ENCODE peak calls at places on chromosome 22, in five cellular contexts. One of them, this sample, is unnamed.

GRCh38 chr22:32992821-32993220 is 65.4 kb downstream of the SYN3 start:
- DNase-seq in stimulated activated CD8-positive, alpha-beta memory T cell treated with anti-CD3 and anti-CD28 coated beads, Interleukin-12 subunit alpha, Interleukin-12 subunit beta, amount 100 ng/mL, for 4 hours: no peak
- DNase-seq in nephron progenitor cell: no peak
- DNase-seq in bronchial epithelial cell: no peak
- DNase-seq in suprapubic skin: no peak
- DNase-seq in this sample: no peak

GRCh38 chr22:35312198-35313059 is 12.7 kb downstream of the TOM1 start:
- DNase-seq in suprapubic skin: peak; percentile 69
- DNase-seq in bronchial epithelial cell: peak; percentile 65
- DNase-seq in nephron progenitor cell: no peak
- DNase-seq in stimulated activated CD8-positive, alpha-beta memory T cell treated with anti-CD3 and anti-CD28 coated beads, Interleukin-12 subunit alpha, Interleukin-12 subunit beta, amount 100 ng/mL, for 4 hours: no peak
- DNase-seq in this sample: no peak

GRCh38 chr22:22245935-22246525 is 1.4 kb downstream of the VPREB1 start:
- DNase-seq in suprapubic skin: no peak
- DNase-seq in bronchial epithelial cell: no peak
- DNase-seq in stimulated activated CD8-positive, alpha-beta memory T cell treated with anti-CD3 and anti-CD28 coated beads, Interleukin-12 subunit alpha, Interleukin-12 subunit beta, amount 100 ng/mL, for 4 hours: no peak
- DNase-seq in nephron progenitor cell: no peak
- DNase-seq in this sample: no peak

GRCh38 chr22:28547132-28547842 is 132.4 kb downstream of the TTC28 start:
- DNase-seq in nephron progenitor cell: no peak
- DNase-seq in suprapubic skin: no peak
- DNase-seq in stimulated activated CD8-positive, alpha-beta memory T cell treated with anti-CD3 and anti-CD28 coated beads, Interleukin-12 subunit alpha, Interleukin-12 subunit beta, amount 100 ng/mL, for 4 hours: no peak
- DNase-seq in bronchial epithelial cell: peak; percentile 51
- DNase-seq in this sample: no peak

GRCh38 chr22:35498026-35498425 is 42.6 kb upstream of the RASD2 start:
- DNase-seq in bronchial epithelial cell: no peak
- DNase-seq in nephron progenitor cell: no peak
- DNase-seq in suprapubic skin: no peak
- DNase-seq in stimulated activated CD8-positive, alpha-beta memory T cell treated with anti-CD3 and anti-CD28 coated beads, Interleukin-12 subunit alpha, Interleukin-12 subunit beta, amount 100 ng/mL, for 4 hours: no peak
- DNase-seq in this sample: no peak

GRCh38 chr22:22655452-22656108 is 11.2 kb downstream of the GGTLC2 start:
- DNase-seq in suprapubic skin: no peak
- DNase-seq in nephron progenitor cell: no peak
- DNase-seq in bronchial epithelial cell: no peak
- DNase-seq in stimulated activated CD8-positive, alpha-beta memory T cell treated with anti-CD3 and anti-CD28 coated beads, Interleukin-12 subunit alpha, Interleukin-12 subunit beta, amount 100 ng/mL, for 4 hours: no peak
- DNase-seq in this sample: no peak

GRCh38 chr22:50730013-50730891 is 7.8 kb upstream of the ACR start:
- DNase-seq in bronchial epithelial cell: no peak
- DNase-seq in suprapubic skin: peak; percentile 60
- DNase-seq in nephron progenitor cell: no peak
- DNase-seq in stimulated activated CD8-positive, alpha-beta memory T cell treated with anti-CD3 and anti-CD28 coated beads, Interleukin-12 subunit alpha, Interleukin-12 subunit beta, amount 100 ng/mL, for 4 hours: no peak
- DNase-seq in this sample: peak; percentile 84

GRCh38 chr22:27641049-27641790 is 160.3 kb downstream of the MN1 start:
- DNase-seq in stimulated activated CD8-positive, alpha-beta memory T cell treated with anti-CD3 and anti-CD28 coated beads, Interleukin-12 subunit alpha, Interleukin-12 subunit beta, amount 100 ng/mL, for 4 hours: no peak
- DNase-seq in suprapubic skin: no peak
- DNase-seq in bronchial epithelial cell: peak; percentile 96
- DNase-seq in nephron progenitor cell: no peak
- DNase-seq in this sample: no peak

GRCh38 chr22:27627444-27627833 is 174.1 kb downstream of the MN1 start:
- DNase-seq in nephron progenitor cell: no peak
- DNase-seq in stimulated activated CD8-positive, alpha-beta memory T cell treated with anti-CD3 and anti-CD28 coated beads, Interleukin-12 subunit alpha, Interleukin-12 subunit beta, amount 100 ng/mL, for 4 hours: no peak
- DNase-seq in bronchial epithelial cell: no peak
- DNase-seq in suprapubic skin: no peak
- DNase-seq in this sample: no peak

GRCh38 chr22:22955866-22956535 is 68.4 kb downstream of the IGLL5 start:
- DNase-seq in nephron progenitor cell: peak; percentile 73
- DNase-seq in suprapubic skin: no peak
- DNase-seq in bronchial epithelial cell: peak; percentile 46
- DNase-seq in stimulated activated CD8-positive, alpha-beta memory T cell treated with anti-CD3 and anti-CD28 coated beads, Interleukin-12 subunit alpha, Interleukin-12 subunit beta, amount 100 ng/mL, for 4 hours: peak; percentile 38
- DNase-seq in this sample: no peak

GRCh38 chr22:25509391-25509791 is 55.1 kb upstream of the GRK3 start:
- DNase-seq in nephron progenitor cell: no peak
- DNase-seq in stimulated activated CD8-positive, alpha-beta memory T cell treated with anti-CD3 and anti-CD28 coated beads, Interleukin-12 subunit alpha, Interleukin-12 subunit beta, amount 100 ng/mL, for 4 hours: no peak
- DNase-seq in bronchial epithelial cell: peak; percentile 12
- DNase-seq in suprapubic skin: no peak
- DNase-seq in this sample: no peak

GRCh38 chr22:23457586-23457985 is 122.5 kb downstream of the IGLL1 start:
- DNase-seq in suprapubic skin: no peak
- DNase-seq in bronchial epithelial cell: no peak
- DNase-seq in nephron progenitor cell: no peak
- DNase-seq in stimulated activated CD8-positive, alpha-beta memory T cell treated with anti-CD3 and anti-CD28 coated beads, Interleukin-12 subunit alpha, Interleukin-12 subunit beta, amount 100 ng/mL, for 4 hours: no peak
- DNase-seq in this sample: no peak

GRCh38 chr22:39214383-39215069 is 30.3 kb downstream of the PDGFB start:
- DNase-seq in suprapubic skin: peak; percentile 53
- DNase-seq in stimulated activated CD8-positive, alpha-beta memory T cell treated with anti-CD3 and anti-CD28 coated beads, Interleukin-12 subunit alpha, Interleukin-12 subunit beta, amount 100 ng/mL, for 4 hours: no peak
- DNase-seq in nephron progenitor cell: no peak
- DNase-seq in bronchial epithelial cell: peak; percentile 93
- DNase-seq in this sample: peak; percentile 26

GRCh38 chr22:47355776-47356432 is 593.5 kb downstream of the TBC1D22A start:
- DNase-seq in nephron progenitor cell: no peak
- DNase-seq in bronchial epithelial cell: no peak
- DNase-seq in stimulated activated CD8-positive, alpha-beta memory T cell treated with anti-CD3 and anti-CD28 coated beads, Interleukin-12 subunit alpha, Interleukin-12 subunit beta, amount 100 ng/mL, for 4 hours: no peak
- DNase-seq in suprapubic skin: peak; percentile 41
- DNase-seq in this sample: no peak

GRCh38 chr22:47423861-47424820 is 661.7 kb downstream of the TBC1D22A start:
- DNase-seq in nephron progenitor cell: no peak
- DNase-seq in bronchial epithelial cell: no peak
- DNase-seq in suprapubic skin: no peak
- DNase-seq in stimulated activated CD8-positive, alpha-beta memory T cell treated with anti-CD3 and anti-CD28 coated beads, Interleukin-12 subunit alpha, Interleukin-12 subunit beta, amount 100 ng/mL, for 4 hours: no peak
- DNase-seq in this sample: no peak

GRCh38 chr22:46990937-46991520 is 228.6 kb downstream of the TBC1D22A start:
- DNase-seq in nephron progenitor cell: no peak
- DNase-seq in bronchial epithelial cell: no peak
- DNase-seq in stimulated activated CD8-positive, alpha-beta memory T cell treated with anti-CD3 and anti-CD28 coated beads, Interleukin-12 subunit alpha, Interleukin-12 subunit beta, amount 100 ng/mL, for 4 hours: no peak
- DNase-seq in suprapubic skin: no peak
- DNase-seq in this sample: no peak

GRCh38 chr22:46354176-46354992 is 18.9 kb downstream of the TRMU start:
- DNase-seq in bronchial epithelial cell: no peak
- DNase-seq in nephron progenitor cell: no peak
- DNase-seq in suprapubic skin: no peak
- DNase-seq in stimulated activated CD8-positive, alpha-beta memory T cell treated with anti-CD3 and anti-CD28 coated beads, Interleukin-12 subunit alpha, Interleukin-12 subunit beta, amount 100 ng/mL, for 4 hours: no peak
- DNase-seq in this sample: peak; percentile 68

GRCh38 chr22:43412808-43413785 is 1.3 kb downstream of the MPPED1 start:
- DNase-seq in nephron progenitor cell: no peak
- DNase-seq in stimulated activated CD8-positive, alpha-beta memory T cell treated with anti-CD3 and anti-CD28 coated beads, Interleukin-12 subunit alpha, Interleukin-12 subunit beta, amount 100 ng/mL, for 4 hours: no peak
- DNase-seq in suprapubic skin: no peak
- DNase-seq in bronchial epithelial cell: no peak
- DNase-seq in this sample: peak; percentile 44

GRCh38 chr22:40606306-40606705 is 30.2 kb downstream of the MRTFA start:
- DNase-seq in bronchial epithelial cell: no peak
- DNase-seq in suprapubic skin: no peak
- DNase-seq in stimulated activated CD8-positive, alpha-beta memory T cell treated with anti-CD3 and anti-CD28 coated beads, Interleukin-12 subunit alpha, Interleukin-12 subunit beta, amount 100 ng/mL, for 4 hours: no peak
- DNase-seq in nephron progenitor cell: no peak
- DNase-seq in this sample: no peak

GRCh38 chr22:40404251-40405177 is 34.1 kb downstream of the SGSM3 start:
- DNase-seq in bronchial epithelial cell: no peak
- DNase-seq in stimulated activated CD8-positive, alpha-beta memory T cell treated with anti-CD3 and anti-CD28 coated beads, Interleukin-12 subunit alpha, Interleukin-12 subunit beta, amount 100 ng/mL, for 4 hours: no peak
- DNase-seq in suprapubic skin: no peak
- DNase-seq in nephron progenitor cell: no peak
- DNase-seq in this sample: peak; percentile 61

GRCh38 chr22:19504900-19505734 is 19.1 kb downstream of the CLDN5 start:
- DNase-seq in nephron progenitor cell: no peak
- DNase-seq in suprapubic skin: no peak
- DNase-seq in bronchial epithelial cell: no peak
- DNase-seq in stimulated activated CD8-positive, alpha-beta memory T cell treated with anti-CD3 and anti-CD28 coated beads, Interleukin-12 subunit alpha, Interleukin-12 subunit beta, amount 100 ng/mL, for 4 hours: no peak
- DNase-seq in this sample: no peak

GRCh38 chr22:32905400-32905799 is 103.9 kb downstream of the TIMP3 start:
- DNase-seq in nephron progenitor cell: no peak
- DNase-seq in bronchial epithelial cell: no peak
- DNase-seq in suprapubic skin: no peak
- DNase-seq in stimulated activated CD8-positive, alpha-beta memory T cell treated with anti-CD3 and anti-CD28 coated beads, Interleukin-12 subunit alpha, Interleukin-12 subunit beta, amount 100 ng/mL, for 4 hours: no peak
- DNase-seq in this sample: no peak

GRCh38 chr22:44431256-44431655 is 66.8 kb downstream of the RTL6 start:
- DNase-seq in bronchial epithelial cell: no peak
- DNase-seq in stimulated activated CD8-positive, alpha-beta memory T cell treated with anti-CD3 and anti-CD28 coated beads, Interleukin-12 subunit alpha, Interleukin-12 subunit beta, amount 100 ng/mL, for 4 hours: no peak
- DNase-seq in suprapubic skin: no peak
- DNase-seq in nephron progenitor cell: no peak
- DNase-seq in this sample: no peak

GRCh38 chr22:35956850-35957249 is 71.8 kb downstream of the RBFOX2 start:
- DNase-seq in suprapubic skin: no peak
- DNase-seq in nephron progenitor cell: no peak
- DNase-seq in stimulated activated CD8-positive, alpha-beta memory T cell treated with anti-CD3 and anti-CD28 coated beads, Interleukin-12 subunit alpha, Interleukin-12 subunit beta, amount 100 ng/mL, for 4 hours: no peak
- DNase-seq in bronchial epithelial cell: no peak
- DNase-seq in this sample: no peak

GRCh38 chr22:28002863-28003565 is 84.0 kb upstream of the PITPNB start:
- DNase-seq in stimulated activated CD8-positive, alpha-beta memory T cell treated with anti-CD3 and anti-CD28 coated beads, Interleukin-12 subunit alpha, Interleukin-12 subunit beta, amount 100 ng/mL, for 4 hours: no peak
- DNase-seq in suprapubic skin: no peak
- DNase-seq in bronchial epithelial cell: peak; percentile 62
- DNase-seq in nephron progenitor cell: no peak
- DNase-seq in this sample: no peak

GRCh38 chr22:42547562-42547961 is 6.2 kb upstream of the SERHL2 start:
- DNase-seq in stimulated activated CD8-positive, alpha-beta memory T cell treated with anti-CD3 and anti-CD28 coated beads, Interleukin-12 subunit alpha, Interleukin-12 subunit beta, amount 100 ng/mL, for 4 hours: no peak
- DNase-seq in bronchial epithelial cell: no peak
- DNase-seq in nephron progenitor cell: no peak
- DNase-seq in suprapubic skin: no peak
- DNase-seq in this sample: no peak

GRCh38 chr22:46508391-46508999 is 28.9 kb downstream of the CELSR1 start:
- DNase-seq in nephron progenitor cell: no peak
- DNase-seq in suprapubic skin: no peak
- DNase-seq in stimulated activated CD8-positive, alpha-beta memory T cell treated with anti-CD3 and anti-CD28 coated beads, Interleukin-12 subunit alpha, Interleukin-12 subunit beta, amount 100 ng/mL, for 4 hours: no peak
- DNase-seq in bronchial epithelial cell: no peak
- DNase-seq in this sample: no peak

GRCh38 chr22:44541671-44542319 is 43.8 kb upstream of the RTL6 start:
- DNase-seq in nephron progenitor cell: no peak
- DNase-seq in bronchial epithelial cell: no peak
- DNase-seq in stimulated activated CD8-positive, alpha-beta memory T cell treated with anti-CD3 and anti-CD28 coated beads, Interleukin-12 subunit alpha, Interleukin-12 subunit beta, amount 100 ng/mL, for 4 hours: no peak
- DNase-seq in suprapubic skin: no peak
- DNase-seq in this sample: no peak

GRCh38 chr22:35539910-35540599 is 576 bp upstream of the RASD2 start:
- DNase-seq in suprapubic skin: no peak
- DNase-seq in nephron progenitor cell: peak; percentile 88
- DNase-seq in bronchial epithelial cell: no peak
- DNase-seq in stimulated activated CD8-positive, alpha-beta memory T cell treated with anti-CD3 and anti-CD28 coated beads, Interleukin-12 subunit alpha, Interleukin-12 subunit beta, amount 100 ng/mL, for 4 hours: peak; percentile 62
- DNase-seq in this sample: peak; percentile 95

GRCh38 chr22:49186756-49187155 is 640.9 kb downstream of the BRD1 start:
- DNase-seq in nephron progenitor cell: no peak
- DNase-seq in suprapubic skin: no peak
- DNase-seq in stimulated activated CD8-positive, alpha-beta memory T cell treated with anti-CD3 and anti-CD28 coated beads, Interleukin-12 subunit alpha, Interleukin-12 subunit beta, amount 100 ng/mL, for 4 hours: no peak
- DNase-seq in bronchial epithelial cell: no peak
- DNase-seq in this sample: no peak

GRCh38 chr22:24325105-24325757 is 54.6 kb downstream of the SPECC1L start:
- DNase-seq in nephron progenitor cell: no peak
- DNase-seq in bronchial epithelial cell: peak; percentile 56
- DNase-seq in stimulated activated CD8-positive, alpha-beta memory T cell treated with anti-CD3 and anti-CD28 coated beads, Interleukin-12 subunit alpha, Interleukin-12 subunit beta, amount 100 ng/mL, for 4 hours: no peak
- DNase-seq in suprapubic skin: no peak
- DNase-seq in this sample: no peak

GRCh38 chr22:44620129-44620840 is 81.7 kb upstream of the PRR5 start:
- DNase-seq in bronchial epithelial cell: peak; percentile 17
- DNase-seq in stimulated activated CD8-positive, alpha-beta memory T cell treated with anti-CD3 and anti-CD28 coated beads, Interleukin-12 subunit alpha, Interleukin-12 subunit beta, amount 100 ng/mL, for 4 hours: peak; percentile 65
- DNase-seq in suprapubic skin: peak; percentile 87
- DNase-seq in nephron progenitor cell: peak; percentile 80
- DNase-seq in this sample: peak; percentile 50

GRCh38 chr22:27125539-27125938 is 468.2 kb downstream of the MIAT start:
- DNase-seq in nephron progenitor cell: no peak
- DNase-seq in suprapubic skin: no peak
- DNase-seq in stimulated activated CD8-positive, alpha-beta memory T cell treated with anti-CD3 and anti-CD28 coated beads, Interleukin-12 subunit alpha, Interleukin-12 subunit beta, amount 100 ng/mL, for 4 hours: no peak
- DNase-seq in bronchial epithelial cell: peak; percentile 68
- DNase-seq in this sample: no peak

GRCh38 chr22:40898850-40899357 is 37.0 kb upstream of the DNAJB7 start:
- DNase-seq in nephron progenitor cell: no peak
- DNase-seq in suprapubic skin: no peak
- DNase-seq in stimulated activated CD8-positive, alpha-beta memory T cell treated with anti-CD3 and anti-CD28 coated beads, Interleukin-12 subunit alpha, Interleukin-12 subunit beta, amount 100 ng/mL, for 4 hours: no peak
- DNase-seq in bronchial epithelial cell: peak; percentile 62
- DNase-seq in this sample: no peak

GRCh38 chr22:35306350-35306967 is 6.8 kb downstream of the TOM1 start:
- DNase-seq in suprapubic skin: no peak
- DNase-seq in nephron progenitor cell: peak; percentile 33
- DNase-seq in bronchial epithelial cell: no peak
- DNase-seq in stimulated activated CD8-positive, alpha-beta memory T cell treated with anti-CD3 and anti-CD28 coated beads, Interleukin-12 subunit alpha, Interleukin-12 subunit beta, amount 100 ng/mL, for 4 hours: no peak
- DNase-seq in this sample: no peak

This sample was measured in upper lobe of left lung.